ENCODE peak calls at places on chromosomes 5 and 9, in four cellular contexts. One of them, this sample, is unnamed.

GRCh38 chr9:88090151-88090581 is 48.1 kb downstream of the SPATA31C2 start:
- DNase-seq in HCT116: no peak
- DNase-seq in esophagus muscularis mucosa: no peak
- DNase-seq in right atrium auricular region: peak
- DNase-seq in this sample: no peak

GRCh38 chr9:126347911-126348760 is 21.5 kb downstream of the MVB12B start:
- DNase-seq in HCT116: no peak
- DNase-seq in esophagus muscularis mucosa: no peak
- DNase-seq in right atrium auricular region: no peak
- DNase-seq in this sample: no peak

GRCh38 chr5:98339141-98339848 is 434.2 kb upstream of the RGMB start:
- DNase-seq in HCT116: no peak
- DNase-seq in esophagus muscularis mucosa: no peak
- DNase-seq in right atrium auricular region: no peak
- DNase-seq in this sample: no peak

GRCh38 chr5:139190125-139190524 is 8.0 kb downstream of the SIL1 start:
- DNase-seq in HCT116: no peak
- DNase-seq in esophagus muscularis mucosa: no peak
- DNase-seq in right atrium auricular region: no peak
- DNase-seq in this sample: no peak

GRCh38 chr9:89821081-89821480 is 216.3 kb downstream of the GADD45G start:
- DNase-seq in HCT116: no peak
- DNase-seq in esophagus muscularis mucosa: no peak
- DNase-seq in right atrium auricular region: peak
- DNase-seq in this sample: peak

GRCh38 chr9:132638240-132638639 is 31.5 kb downstream of the DDX31 start:
- DNase-seq in HCT116: no peak
- DNase-seq in esophagus muscularis mucosa: no peak
- DNase-seq in right atrium auricular region: no peak
- DNase-seq in this sample: no peak

GRCh38 chr5:53276825-53277224 is 167.3 kb upstream of the MOCS2 start:
- DNase-seq in HCT116: no peak
- DNase-seq in esophagus muscularis mucosa: no peak
- DNase-seq in right atrium auricular region: no peak
- DNase-seq in this sample: no peak

GRCh38 chr9:122349201-122349600 is 21.6 kb upstream of the PTGS1 start:
- DNase-seq in HCT116: no peak
- DNase-seq in esophagus muscularis mucosa: no peak
- DNase-seq in right atrium auricular region: no peak
- DNase-seq in this sample: no peak

GRCh38 chr9:124032247-124032646 is 20.7 kb downstream of the LHX2 start:
- DNase-seq in HCT116: no peak
- DNase-seq in esophagus muscularis mucosa: no peak
- DNase-seq in right atrium auricular region: no peak
- DNase-seq in this sample: no peak

GRCh38 chr5:119273391-119273839 is 82.4 kb upstream of the TNFAIP8 start:
- DNase-seq in HCT116: no peak
- DNase-seq in esophagus muscularis mucosa: no peak
- DNase-seq in right atrium auricular region: no peak
- DNase-seq in this sample: no peak

GRCh38 chr9:126613656-126614055 is at the start of gene LMX1B:
- DNase-seq in HCT116: peak
- DNase-seq in esophagus muscularis mucosa: no peak
- DNase-seq in right atrium auricular region: no peak
- DNase-seq in this sample: no peak

GRCh38 chr5:81572201-81572600 is 178.3 kb upstream of the ACOT12 start:
- DNase-seq in HCT116: no peak
- DNase-seq in esophagus muscularis mucosa: no peak
- DNase-seq in right atrium auricular region: no peak
- DNase-seq in this sample: no peak

GRCh38 chr5:61330341-61330878 is 1.6 kb upstream of the ZSWIM6 start:
- DNase-seq in HCT116: no peak
- DNase-seq in esophagus muscularis mucosa: no peak
- DNase-seq in right atrium auricular region: no peak
- DNase-seq in this sample: peak

GRCh38 chr5:135433626-135434426 is 13.3 kb downstream of the DCANP1 start:
- DNase-seq in HCT116: no peak
- DNase-seq in esophagus muscularis mucosa: peak
- DNase-seq in right atrium auricular region: no peak
- DNase-seq in this sample: no peak

GRCh38 chr9:136098210-136098609 is 3.1 kb upstream of the NACC2 start:
- DNase-seq in HCT116: no peak
- DNase-seq in esophagus muscularis mucosa: no peak
- DNase-seq in right atrium auricular region: no peak
- DNase-seq in this sample: no peak

GRCh38 chr5:134444941-134445471 is 33.3 kb upstream of the CDKN2AIPNL start:
- DNase-seq in HCT116: no peak
- DNase-seq in esophagus muscularis mucosa: no peak
- DNase-seq in right atrium auricular region: no peak
- DNase-seq in this sample: no peak

GRCh38 chr5:31516802-31517201 is 15.1 kb downstream of the DROSHA start:
- DNase-seq in HCT116: no peak
- DNase-seq in esophagus muscularis mucosa: no peak
- DNase-seq in right atrium auricular region: no peak
- DNase-seq in this sample: no peak

GRCh38 chr9:92735907-92736600 is 28.6 kb downstream of the BICD2 start:
- DNase-seq in HCT116: no peak
- DNase-seq in esophagus muscularis mucosa: no peak
- DNase-seq in right atrium auricular region: no peak
- DNase-seq in this sample: no peak

GRCh38 chr5:1633605-1634336 is 110.0 kb upstream of the LPCAT1 start:
- DNase-seq in HCT116: peak
- DNase-seq in esophagus muscularis mucosa: no peak
- DNase-seq in right atrium auricular region: peak
- DNase-seq in this sample: no peak

GRCh38 chr9:112061152-112061740 is 113.9 kb downstream of the SUSD1 start:
- DNase-seq in HCT116: peak
- DNase-seq in esophagus muscularis mucosa: no peak
- DNase-seq in right atrium auricular region: peak
- DNase-seq in this sample: no peak

GRCh38 chr5:119330367-119331183 is 25.2 kb upstream of the TNFAIP8 start:
- DNase-seq in HCT116: no peak
- DNase-seq in esophagus muscularis mucosa: no peak
- DNase-seq in right atrium auricular region: no peak
- DNase-seq in this sample: no peak

GRCh38 chr5:32329395-32329834 is 16.7 kb upstream of the MTMR12 start:
- DNase-seq in HCT116: peak
- DNase-seq in esophagus muscularis mucosa: peak
- DNase-seq in right atrium auricular region: peak
- DNase-seq in this sample: no peak

GRCh38 chr5:169164481-169164925 is 136.4 kb downstream of the SLIT3 start:
- DNase-seq in HCT116: no peak
- DNase-seq in esophagus muscularis mucosa: no peak
- DNase-seq in right atrium auricular region: no peak
- DNase-seq in this sample: no peak

GRCh38 chr5:181133610-181134231 is 2.8 kb upstream of the OR2V1 start:
- DNase-seq in HCT116: peak
- DNase-seq in esophagus muscularis mucosa: no peak
- DNase-seq in right atrium auricular region: peak
- DNase-seq in this sample: no peak

GRCh38 chr5:151150484-151151262 is 6.9 kb downstream of the ANXA6 start:
- DNase-seq in HCT116: no peak
- DNase-seq in esophagus muscularis mucosa: no peak
- DNase-seq in right atrium auricular region: no peak
- DNase-seq in this sample: no peak

GRCh38 chr9:38061326-38061947 is 7.6 kb downstream of the SHB start:
- DNase-seq in HCT116: no peak
- DNase-seq in esophagus muscularis mucosa: no peak
- DNase-seq in right atrium auricular region: no peak
- DNase-seq in this sample: no peak

GRCh38 chr9:15370496-15371464 is 51.9 kb upstream of the SNAPC3 start:
- DNase-seq in HCT116: no peak
- DNase-seq in esophagus muscularis mucosa: peak
- DNase-seq in right atrium auricular region: no peak
- DNase-seq in this sample: no peak

GRCh38 chr5:112957409-112957808 is 19.2 kb upstream of the DCP2 start:
- DNase-seq in HCT116: no peak
- DNase-seq in esophagus muscularis mucosa: no peak
- DNase-seq in right atrium auricular region: no peak
- DNase-seq in this sample: no peak

GRCh38 chr5:78758169-78758839 is 109.7 kb upstream of the LHFPL2 start:
- DNase-seq in HCT116: no peak
- DNase-seq in esophagus muscularis mucosa: no peak
- DNase-seq in right atrium auricular region: no peak
- DNase-seq in this sample: no peak

GRCh38 chr9:130118841-130119520 is 53.2 kb upstream of the NCS1 start:
- DNase-seq in HCT116: no peak
- DNase-seq in esophagus muscularis mucosa: no peak
- DNase-seq in right atrium auricular region: no peak
- DNase-seq in this sample: no peak

GRCh38 chr9:32385885-32386283 is 1.4 kb downstream of the ACO1 start:
- DNase-seq in HCT116: no peak
- DNase-seq in esophagus muscularis mucosa: no peak
- DNase-seq in right atrium auricular region: no peak
- DNase-seq in this sample: no peak
- H3K4me3 ChIP-seq in HCT116: no peak
- H3K4me3 ChIP-seq in esophagus muscularis mucosa: no peak
- H3K4me3 ChIP-seq in right atrium auricular region: no peak
- H3K4me3 ChIP-seq in this sample: peak

GRCh38 chr5:68243681-68244080 is 28.1 kb downstream of the PIK3R1 start:
- DNase-seq in HCT116: no peak
- DNase-seq in esophagus muscularis mucosa: no peak
- DNase-seq in right atrium auricular region: no peak
- DNase-seq in this sample: no peak
- H3K27ac ChIP-seq in HCT116: no peak
- H3K27ac ChIP-seq in esophagus muscularis mucosa: peak
- H3K27ac ChIP-seq in right atrium auricular region: peak
- H3K27ac ChIP-seq in this sample: no peak

GRCh38 chr5:173915310-173916005 is 27.3 kb downstream of the CPEB4 start:
- DNase-seq in HCT116: no peak
- DNase-seq in esophagus muscularis mucosa: no peak
- DNase-seq in right atrium auricular region: no peak
- DNase-seq in this sample: no peak

GRCh38 chr5:173917788-173918786 is 29.9 kb downstream of the CPEB4 start:
- DNase-seq in HCT116: peak
- DNase-seq in esophagus muscularis mucosa: no peak
- DNase-seq in right atrium auricular region: no peak
- DNase-seq in this sample: no peak

GRCh38 chr5:173913686-173914321 is 25.7 kb downstream of the CPEB4 start:
- DNase-seq in HCT116: no peak
- DNase-seq in esophagus muscularis mucosa: no peak
- DNase-seq in right atrium auricular region: no peak
- DNase-seq in this sample: no peak

GRCh38 chr5:173919443-173919842 is 31.3 kb downstream of the CPEB4 start:
- DNase-seq in HCT116: no peak
- DNase-seq in esophagus muscularis mucosa: no peak
- DNase-seq in right atrium auricular region: no peak
- DNase-seq in this sample: no peak

GRCh38 chr5:173916233-173916632 is 28.1 kb downstream of the CPEB4 start:
- DNase-seq in HCT116: no peak
- DNase-seq in esophagus muscularis mucosa: no peak
- DNase-seq in right atrium auricular region: no peak
- DNase-seq in this sample: no peak
- H3K4me3 ChIP-seq in HCT116: no peak
- H3K4me3 ChIP-seq in esophagus muscularis mucosa: no peak
- H3K4me3 ChIP-seq in right atrium auricular region: no peak
- H3K4me3 ChIP-seq in this sample: no peak

GRCh38 chr5:23448627-23449026 is 58.8 kb upstream of the PRDM9 start:
- DNase-seq in HCT116: no peak
- DNase-seq in esophagus muscularis mucosa: no peak
- DNase-seq in right atrium auricular region: no peak
- DNase-seq in this sample: no peak

GRCh38 chr5:23446436-23446835 is 61.0 kb upstream of the PRDM9 start:
- DNase-seq in HCT116: no peak
- DNase-seq in esophagus muscularis mucosa: no peak
- DNase-seq in right atrium auricular region: no peak
- DNase-seq in this sample: no peak

GRCh38 chr5:23445573-23445972 is 61.8 kb upstream of the PRDM9 start:
- DNase-seq in HCT116: no peak
- DNase-seq in esophagus muscularis mucosa: no peak
- DNase-seq in right atrium auricular region: no peak
- DNase-seq in this sample: no peak

GRCh38 chr5:23450187-23450586 is 57.2 kb upstream of the PRDM9 start:
- DNase-seq in HCT116: no peak
- DNase-seq in esophagus muscularis mucosa: no peak
- DNase-seq in right atrium auricular region: no peak
- DNase-seq in this sample: no peak

GRCh38 chr5:23451156-23451555 is 56.3 kb upstream of the PRDM9 start:
- DNase-seq in HCT116: no peak
- DNase-seq in esophagus muscularis mucosa: no peak
- DNase-seq in right atrium auricular region: no peak
- DNase-seq in this sample: no peak
- H3K27ac ChIP-seq in HCT116: no peak
- H3K27ac ChIP-seq in esophagus muscularis mucosa: no peak
- H3K27ac ChIP-seq in right atrium auricular region: no peak
- H3K27ac ChIP-seq in this sample: no peak

GRCh38 chr5:51378778-51379652 is 4.2 kb upstream of the ISL1 start:
- DNase-seq in HCT116: no peak
- DNase-seq in esophagus muscularis mucosa: no peak
- DNase-seq in right atrium auricular region: no peak
- DNase-seq in this sample: no peak
- H3K4me3 ChIP-seq in HCT116: no peak
- H3K4me3 ChIP-seq in esophagus muscularis mucosa: no peak
- H3K4me3 ChIP-seq in right atrium auricular region: no peak
- H3K4me3 ChIP-seq in this sample: peak

GRCh38 chr9:34623386-34624235 is 3.3 kb upstream of the DCTN3 start:
- DNase-seq in HCT116: no peak
- DNase-seq in esophagus muscularis mucosa: no peak
- DNase-seq in right atrium auricular region: no peak
- DNase-seq in this sample: no peak
- H3K27ac ChIP-seq in HCT116: no peak
- H3K27ac ChIP-seq in esophagus muscularis mucosa: no peak
- H3K27ac ChIP-seq in right atrium auricular region: no peak
- H3K27ac ChIP-seq in this sample: no peak

GRCh38 chr9:33179298-33179697 is 12.2 kb upstream of the B4GALT1 start:
- DNase-seq in HCT116: no peak
- DNase-seq in esophagus muscularis mucosa: no peak
- DNase-seq in right atrium auricular region: no peak
- DNase-seq in this sample: no peak
- H3K4me3 ChIP-seq in HCT116: no peak
- H3K4me3 ChIP-seq in esophagus muscularis mucosa: no peak
- H3K4me3 ChIP-seq in right atrium auricular region: no peak
- H3K4me3 ChIP-seq in this sample: no peak